ENCODE peak calls at places on chromosome 17, in five cellular contexts. P is epithelial cell of esophagus, M is body of pancreas, F is colonic mucosa, H is uterus. R is an unnamed sample.

GRCh38 chr17:81993726-81994592 is 16.5 kb downstream of the ASPSCR1 start:
- DNase-seq in P (no peak), M (no peak), F (no peak), H (no peak), R (no peak)

GRCh38 chr17:64920026-64920418 is 744 bp upstream of the LRRC37A3 start:
- DNase-seq in P (no peak), M (no peak), F (peak; percentile 41), H (no peak), R (no peak)

GRCh38 chr17:74766413-74766812 is 9.7 kb downstream of the NAT9 start:
- DNase-seq in P (no peak), M (no peak), F (no peak), H (no peak), R (no peak)

GRCh38 chr17:74031314-74032080 is 172.0 kb upstream of the RPL38 start:
- DNase-seq in P (no peak), M (no peak), F (no peak), H (no peak), R (no peak)

GRCh38 chr17:66541461-66542182 is 239.2 kb downstream of the PRKCA start:
- DNase-seq in P (peak; percentile 45), M (no peak), F (peak; percentile 30), H (no peak), R (no peak)

GRCh38 chr17:34259151-34259550 is 4.1 kb downstream of the CCL2 start:
- DNase-seq in P (no peak), M (no peak), F (no peak), H (no peak), R (no peak)

GRCh38 chr17:4796550-4796915 is 569 bp downstream of the PSMB6 start:
- DNase-seq in P (peak; percentile 50), M (no peak), F (no peak), H (no peak), R (no peak)

GRCh38 chr17:8821446-8822105 is 22.4 kb upstream of the MFSD6L start:
- DNase-seq in P (no peak), M (no peak), F (no peak), H (no peak), R (no peak)

GRCh38 chr17:28421775-28422305 is 15.8 kb upstream of the SLC46A1 start:
- DNase-seq in P (no peak), M (no peak), F (no peak), H (no peak), R (no peak)

GRCh38 chr17:60968266-60968665 is 290.6 kb downstream of the BCAS3 start:
- DNase-seq in P (no peak), M (no peak), F (no peak), H (no peak), R (no peak)

GRCh38 chr17:32485261-32485955 is 1.4 kb upstream of the CDK5R1 start:
- DNase-seq in P (no peak), M (no peak), F (no peak), H (no peak), R (no peak)

GRCh38 chr17:82592289-82592683 is 56.0 kb downstream of the WDR45B start:
- DNase-seq in P (peak; percentile 56), M (no peak), F (peak; percentile 44), H (no peak), R (no peak)

GRCh38 chr17:42519546-42520444 is 16.2 kb upstream of the NAGLU start:
- DNase-seq in P (peak; percentile 83), M (peak; percentile 64), F (peak; percentile 87), H (peak; percentile 99), R (peak; percentile 99)

GRCh38 chr17:2905269-2905668 is 109.0 kb downstream of the RAP1GAP2 start:
- DNase-seq in P (no peak), M (no peak), F (no peak), H (no peak), R (no peak)
- TF ChIP-seq CTCF in P (no peak), M (no peak), F (no peak), H (no peak), R (no peak)

DNA sequence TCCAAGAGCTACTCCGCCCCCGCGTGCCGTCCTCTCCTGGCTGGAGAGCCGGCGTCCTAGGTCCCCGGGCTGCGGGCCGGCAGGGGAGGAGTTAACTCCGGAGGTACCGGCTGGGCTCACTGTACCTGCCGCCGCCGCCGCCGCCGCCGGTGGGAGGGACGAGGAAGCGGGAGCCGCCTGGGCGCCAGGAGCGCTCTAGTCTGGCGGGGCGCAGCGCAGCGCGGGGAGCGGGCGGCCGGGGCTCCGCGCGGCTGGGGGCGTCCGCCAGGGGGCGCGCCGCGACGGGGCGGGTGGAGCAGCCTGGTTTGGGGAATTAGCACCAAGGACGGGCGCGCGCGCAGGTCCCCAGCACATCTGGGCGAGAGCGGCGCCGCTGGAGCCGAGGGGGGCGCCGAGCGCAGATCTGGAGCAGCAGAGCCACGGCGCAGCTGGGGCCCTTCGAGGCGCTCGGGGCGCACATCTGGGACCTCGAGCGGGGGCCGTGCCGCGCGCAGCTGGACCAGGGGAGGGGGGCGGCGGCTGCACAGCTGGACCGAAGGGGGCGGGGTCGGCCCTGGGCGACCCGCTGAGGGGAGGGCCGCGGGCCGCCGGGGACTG is at the start of gene NXPH3:
- DNase-seq in P (peak; percentile 66), M (peak; percentile 42), F (peak; percentile 50), H (peak; percentile 63), R (no peak)
- H3K4me3 ChIP-seq in P (peak within 1 kb of the TSS; percentile 55), M (no peak within 1 kb of the TSS), F (peak within 1 kb of the TSS; percentile 40), H (peak within 1 kb of the TSS; percentile 84), R (peak within 1 kb of the TSS; percentile 48)

GRCh38 chr17:45972531-45972930 is 26.5 kb upstream of the STH start:
- DNase-seq in P (no peak), M (no peak), F (no peak), H (no peak), R (no peak)

GRCh38 chr17:45970659-45971058 is 28.4 kb upstream of the STH start:
- DNase-seq in P (no peak), M (no peak), F (no peak), H (no peak), R (no peak)

GRCh38 chr17:45973099-45973838 is 25.8 kb upstream of the STH start:
- DNase-seq in P (peak; percentile 73), M (peak; percentile 20), F (peak; percentile 40), H (no peak), R (no peak)

GRCh38 chr17:45969726-45970125 is 29.3 kb upstream of the STH start:
- DNase-seq in P (no peak), M (no peak), F (no peak), H (no peak), R (no peak)

GRCh38 chr17:45971698-45972141 is 27.3 kb upstream of the STH start:
- DNase-seq in P (no peak), M (no peak), F (no peak), H (no peak), R (no peak)
- TF ChIP-seq CTCF in P (no peak), M (no peak), F (no peak), H (no peak), R (no peak)

GRCh38 chr17:79006794-79007503 is 2.6 kb downstream of the CANT1 start:
- DNase-seq in P (no peak), M (no peak), F (no peak), H (peak; percentile 10), R (no peak)
- H3K4me3 ChIP-seq in P (no peak overlapping the region), M (no peak overlapping the region), F (peak overlapping the region; percentile 61), H (no peak overlapping the region), R (no peak overlapping the region)

DNA sequence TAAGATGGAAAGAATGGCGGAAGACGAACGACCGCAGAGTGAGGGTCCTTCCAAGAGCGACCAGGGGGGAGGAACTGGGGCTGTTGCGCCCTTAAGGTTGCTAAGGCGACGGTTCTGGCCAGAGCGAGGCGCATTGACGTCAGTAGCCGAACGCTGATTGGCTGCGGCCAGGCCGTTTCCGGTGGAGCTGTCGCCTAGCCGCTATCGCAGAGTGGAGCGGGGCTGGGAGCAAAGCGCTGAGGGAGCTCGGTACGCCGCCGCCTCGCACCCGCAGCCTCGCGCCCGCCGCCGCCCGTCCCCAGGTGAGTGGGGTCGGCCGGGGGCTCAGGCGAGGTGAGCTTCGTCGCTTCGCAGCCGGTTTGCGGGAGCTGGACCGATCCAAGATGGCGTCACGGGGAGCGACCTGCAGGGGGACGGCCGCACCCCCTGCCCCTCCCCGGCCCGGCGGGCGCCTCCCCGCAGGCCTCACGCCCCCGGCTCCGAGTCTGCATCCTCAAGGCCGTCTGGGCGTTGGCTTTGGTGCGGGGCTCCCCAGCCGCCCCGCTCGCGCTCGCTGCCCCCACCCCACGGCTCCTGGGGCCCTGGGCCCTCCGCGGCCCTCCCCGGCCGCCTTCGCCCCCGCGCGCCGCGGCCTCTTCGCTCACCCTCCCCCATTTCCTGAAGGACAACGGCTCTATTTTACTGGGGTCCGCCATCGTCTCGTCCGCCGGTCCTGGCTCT is at the start of gene PRKAR1A:
- DNase-seq in P (peak; percentile 93), M (peak; percentile 93), F (peak; percentile 97), H (peak; percentile 95), R (peak; percentile 89)
- TF ChIP-seq CTCF in P (no peak), M (no peak), F (no peak), H (peak; percentile 11), R (no peak)

DNA sequence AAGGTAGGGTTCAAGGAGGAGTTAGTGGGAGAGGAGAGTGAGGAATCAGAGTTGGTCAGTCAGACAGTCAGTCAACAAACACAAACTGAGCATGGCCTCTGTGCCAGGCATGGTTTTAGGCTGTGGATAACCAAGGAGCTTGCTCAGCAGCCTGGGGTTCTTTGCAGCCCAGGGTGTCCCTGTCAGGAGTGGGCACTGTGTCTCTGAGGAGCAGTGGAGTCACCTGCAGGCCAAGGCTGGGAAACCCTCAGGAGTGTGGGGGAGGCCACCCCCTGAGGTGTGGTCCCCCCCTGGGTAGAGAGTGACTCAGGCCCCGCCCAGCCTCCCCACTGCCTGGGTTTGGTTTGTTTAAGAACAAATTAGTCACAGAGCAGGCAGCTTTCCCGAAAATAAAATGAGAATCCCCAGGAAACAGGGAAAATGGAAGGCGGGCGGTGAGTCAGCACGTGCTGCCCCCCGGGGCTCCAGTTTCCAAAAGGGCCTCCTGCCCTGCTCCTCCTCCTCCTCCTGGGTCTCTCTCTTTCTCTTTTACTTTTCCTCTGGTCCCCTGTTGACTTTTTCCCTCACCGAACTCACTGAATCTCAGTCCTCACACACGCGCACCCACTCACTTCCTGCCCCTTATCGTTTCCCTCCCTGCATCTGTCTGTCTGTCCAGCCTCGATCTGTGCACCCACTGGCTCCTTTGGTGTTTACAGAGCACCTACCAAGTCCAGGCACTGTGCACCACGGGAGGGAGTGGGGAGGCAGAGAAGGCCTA is 44.3 kb downstream of the SOCS3 start:
- DNase-seq in P (peak; percentile 93), M (peak; percentile 49), F (peak; percentile 88), H (peak; percentile 95), R (peak; percentile 86)
- H3K4me3 ChIP-seq in P (no peak overlapping the region), M (no peak overlapping the region), F (no peak overlapping the region), H (no peak overlapping the region), R (no peak overlapping the region)

R was measured in astrocyte of the cerebellum.